ENCODE peak calls at places on chromosome 11, in six cellular contexts. One of them, this sample, is unnamed.

GRCh38 chr11:72758690-72759389 is 6.6 kb upstream of the ARAP1 start:
- DNase-seq in left kidney: peak; percentile 78
- DNase-seq in RWPE1: no peak
- DNase-seq in sciatic nerve: peak; percentile 79
- DNase-seq in activated naive CD8-positive, alpha-beta T cell treated with anti-CD3 and anti-CD28 coated beads, Interleukin-2, amount 10 ng/mL, durations not matched to agents 7 days and 5 days: no peak
- DNase-seq in NCI-H345: peak; percentile 94
- DNase-seq in this sample: no peak

GRCh38 chr11:98155696-98156095 is 865.1 kb upstream of the CNTN5 start:
- DNase-seq in activated naive CD8-positive, alpha-beta T cell treated with anti-CD3 and anti-CD28 coated beads, Interleukin-2, amount 10 ng/mL, durations not matched to agents 7 days and 5 days: no peak
- DNase-seq in sciatic nerve: no peak
- DNase-seq in NCI-H345: peak; percentile 22
- DNase-seq in RWPE1: no peak
- DNase-seq in left kidney: peak; percentile 3
- DNase-seq in this sample: no peak

GRCh38 chr11:114019574-114019973 is 39.9 kb upstream of the ZBTB16 start:
- DNase-seq in activated naive CD8-positive, alpha-beta T cell treated with anti-CD3 and anti-CD28 coated beads, Interleukin-2, amount 10 ng/mL, durations not matched to agents 7 days and 5 days: no peak
- DNase-seq in sciatic nerve: no peak
- DNase-seq in NCI-H345: no peak
- DNase-seq in RWPE1: no peak
- DNase-seq in left kidney: no peak
- DNase-seq in this sample: no peak

GRCh38 chr11:15947681-15948648 is 408.4 kb downstream of the SOX6 start:
- DNase-seq in left kidney: no peak
- DNase-seq in NCI-H345: no peak
- DNase-seq in RWPE1: no peak
- DNase-seq in activated naive CD8-positive, alpha-beta T cell treated with anti-CD3 and anti-CD28 coated beads, Interleukin-2, amount 10 ng/mL, durations not matched to agents 7 days and 5 days: no peak
- DNase-seq in sciatic nerve: no peak
- DNase-seq in this sample: no peak

GRCh38 chr11:1967641-1968225 is 20.6 kb downstream of the MRPL23 start:
- DNase-seq in left kidney: no peak
- DNase-seq in sciatic nerve: no peak
- DNase-seq in RWPE1: no peak
- DNase-seq in activated naive CD8-positive, alpha-beta T cell treated with anti-CD3 and anti-CD28 coated beads, Interleukin-2, amount 10 ng/mL, durations not matched to agents 7 days and 5 days: no peak
- DNase-seq in NCI-H345: no peak
- DNase-seq in this sample: no peak

GRCh38 chr11:35906681-35907080 is 37.2 kb upstream of the LDLRAD3 start:
- DNase-seq in NCI-H345: no peak
- DNase-seq in left kidney: no peak
- DNase-seq in sciatic nerve: no peak
- DNase-seq in activated naive CD8-positive, alpha-beta T cell treated with anti-CD3 and anti-CD28 coated beads, Interleukin-2, amount 10 ng/mL, durations not matched to agents 7 days and 5 days: no peak
- DNase-seq in RWPE1: no peak
- DNase-seq in this sample: no peak

GRCh38 chr11:114149689-114150407 is 90.3 kb downstream of the ZBTB16 start:
- DNase-seq in RWPE1: no peak
- DNase-seq in NCI-H345: no peak
- DNase-seq in activated naive CD8-positive, alpha-beta T cell treated with anti-CD3 and anti-CD28 coated beads, Interleukin-2, amount 10 ng/mL, durations not matched to agents 7 days and 5 days: no peak
- DNase-seq in left kidney: no peak
- DNase-seq in sciatic nerve: no peak
- DNase-seq in this sample: no peak

GRCh38 chr11:118295834-118296454 is 8.6 kb upstream of the CD3E start:
- DNase-seq in left kidney: peak; percentile 26
- DNase-seq in RWPE1: peak; percentile 68
- DNase-seq in NCI-H345: no peak
- DNase-seq in sciatic nerve: no peak
- DNase-seq in activated naive CD8-positive, alpha-beta T cell treated with anti-CD3 and anti-CD28 coated beads, Interleukin-2, amount 10 ng/mL, durations not matched to agents 7 days and 5 days: no peak
- DNase-seq in this sample: no peak

GRCh38 chr11:83483808-83484207 is 197.6 kb upstream of the CCDC90B start:
- DNase-seq in NCI-H345: no peak
- DNase-seq in sciatic nerve: no peak
- DNase-seq in RWPE1: no peak
- DNase-seq in activated naive CD8-positive, alpha-beta T cell treated with anti-CD3 and anti-CD28 coated beads, Interleukin-2, amount 10 ng/mL, durations not matched to agents 7 days and 5 days: no peak
- DNase-seq in left kidney: no peak
- DNase-seq in this sample: no peak